ENCODE peak calls at places on chromosomes 4 and X, in nine cellular contexts. One of them, this sample, is unnamed.

GRCh38 chrX:129654652-129655546 is at the start of gene APLN:
- DNase-seq in body of pancreas: peak
- DNase-seq in stimulated activated CD8-positive, alpha-beta memory T cell treated with anti-CD3 and anti-CD28 coated beads, Interleukin-4, amount 100 ng/mL, for 24 hours: no peak
- DNase-seq in central memory CD4-positive, alpha-beta T cell: no peak
- DNase-seq in activated T-cell treated with anti-CD3 and anti-CD28 coated beads, Interleukin-2, amount 50 U/mL, for 4 hours: no peak
- DNase-seq in lung microvascular endothelial cell: peak
- DNase-seq in brain microvascular endothelial cell: no peak
- DNase-seq in retinal pigment epithelial cell: no peak
- DNase-seq in stromal cell of bone marrow: no peak
- DNase-seq in this sample: no peak

GRCh38 chr4:128341634-128342033 is 54.0 kb upstream of the PGRMC2 start:
- DNase-seq in body of pancreas: no peak
- DNase-seq in stimulated activated CD8-positive, alpha-beta memory T cell treated with anti-CD3 and anti-CD28 coated beads, Interleukin-4, amount 100 ng/mL, for 24 hours: no peak
- DNase-seq in central memory CD4-positive, alpha-beta T cell: no peak
- DNase-seq in activated T-cell treated with anti-CD3 and anti-CD28 coated beads, Interleukin-2, amount 50 U/mL, for 4 hours: no peak
- DNase-seq in lung microvascular endothelial cell: no peak
- DNase-seq in brain microvascular endothelial cell: no peak
- DNase-seq in retinal pigment epithelial cell: no peak
- DNase-seq in stromal cell of bone marrow: no peak
- DNase-seq in this sample: no peak

GRCh38 chr4:146192060-146192459 is 16.5 kb downstream of the LSM6 start:
- DNase-seq in body of pancreas: peak
- DNase-seq in stimulated activated CD8-positive, alpha-beta memory T cell treated with anti-CD3 and anti-CD28 coated beads, Interleukin-4, amount 100 ng/mL, for 24 hours: no peak
- DNase-seq in central memory CD4-positive, alpha-beta T cell: no peak
- DNase-seq in activated T-cell treated with anti-CD3 and anti-CD28 coated beads, Interleukin-2, amount 50 U/mL, for 4 hours: no peak
- DNase-seq in lung microvascular endothelial cell: no peak
- DNase-seq in brain microvascular endothelial cell: no peak
- DNase-seq in retinal pigment epithelial cell: no peak
- DNase-seq in stromal cell of bone marrow: no peak
- DNase-seq in this sample: no peak

GRCh38 chrX:2819345-2820130 is 9.2 kb upstream of the GYG2 start:
- DNase-seq in body of pancreas: no peak
- DNase-seq in stimulated activated CD8-positive, alpha-beta memory T cell treated with anti-CD3 and anti-CD28 coated beads, Interleukin-4, amount 100 ng/mL, for 24 hours: no peak
- DNase-seq in central memory CD4-positive, alpha-beta T cell: no peak
- DNase-seq in activated T-cell treated with anti-CD3 and anti-CD28 coated beads, Interleukin-2, amount 50 U/mL, for 4 hours: no peak
- DNase-seq in lung microvascular endothelial cell: peak
- DNase-seq in brain microvascular endothelial cell: no peak
- DNase-seq in retinal pigment epithelial cell: no peak
- DNase-seq in stromal cell of bone marrow: no peak
- DNase-seq in this sample: peak

GRCh38 chr4:173436149-173436579 is 37.2 kb upstream of the SCRG1 start:
- DNase-seq in body of pancreas: no peak
- DNase-seq in stimulated activated CD8-positive, alpha-beta memory T cell treated with anti-CD3 and anti-CD28 coated beads, Interleukin-4, amount 100 ng/mL, for 24 hours: no peak
- DNase-seq in central memory CD4-positive, alpha-beta T cell: no peak
- DNase-seq in activated T-cell treated with anti-CD3 and anti-CD28 coated beads, Interleukin-2, amount 50 U/mL, for 4 hours: no peak
- DNase-seq in lung microvascular endothelial cell: no peak
- DNase-seq in brain microvascular endothelial cell: peak
- DNase-seq in retinal pigment epithelial cell: no peak
- DNase-seq in stromal cell of bone marrow: peak
- DNase-seq in this sample: no peak

GRCh38 chrX:23656684-23657083 is 10.6 kb upstream of the PRDX4 start:
- DNase-seq in body of pancreas: no peak
- DNase-seq in stimulated activated CD8-positive, alpha-beta memory T cell treated with anti-CD3 and anti-CD28 coated beads, Interleukin-4, amount 100 ng/mL, for 24 hours: no peak
- DNase-seq in central memory CD4-positive, alpha-beta T cell: no peak
- DNase-seq in activated T-cell treated with anti-CD3 and anti-CD28 coated beads, Interleukin-2, amount 50 U/mL, for 4 hours: no peak
- DNase-seq in lung microvascular endothelial cell: no peak
- DNase-seq in brain microvascular endothelial cell: no peak
- DNase-seq in retinal pigment epithelial cell: no peak
- DNase-seq in stromal cell of bone marrow: no peak
- DNase-seq in this sample: no peak

GRCh38 chr4:167452922-167453321 is 218.6 kb upstream of the SPOCK3 start:
- DNase-seq in body of pancreas: no peak
- DNase-seq in stimulated activated CD8-positive, alpha-beta memory T cell treated with anti-CD3 and anti-CD28 coated beads, Interleukin-4, amount 100 ng/mL, for 24 hours: no peak
- DNase-seq in central memory CD4-positive, alpha-beta T cell: no peak
- DNase-seq in activated T-cell treated with anti-CD3 and anti-CD28 coated beads, Interleukin-2, amount 50 U/mL, for 4 hours: no peak
- DNase-seq in lung microvascular endothelial cell: no peak
- DNase-seq in brain microvascular endothelial cell: no peak
- DNase-seq in retinal pigment epithelial cell: no peak
- DNase-seq in stromal cell of bone marrow: no peak
- DNase-seq in this sample: no peak

GRCh38 chrX:105653891-105654290 is 168.4 kb upstream of the NRK start:
- DNase-seq in body of pancreas: no peak
- DNase-seq in stimulated activated CD8-positive, alpha-beta memory T cell treated with anti-CD3 and anti-CD28 coated beads, Interleukin-4, amount 100 ng/mL, for 24 hours: no peak
- DNase-seq in central memory CD4-positive, alpha-beta T cell: no peak
- DNase-seq in activated T-cell treated with anti-CD3 and anti-CD28 coated beads, Interleukin-2, amount 50 U/mL, for 4 hours: no peak
- DNase-seq in lung microvascular endothelial cell: no peak
- DNase-seq in brain microvascular endothelial cell: peak
- DNase-seq in retinal pigment epithelial cell: no peak
- DNase-seq in stromal cell of bone marrow: no peak
- DNase-seq in this sample: no peak

GRCh38 chr4:66351761-66352160 is 681.5 kb upstream of the EPHA5 start:
- DNase-seq in body of pancreas: no peak
- DNase-seq in stimulated activated CD8-positive, alpha-beta memory T cell treated with anti-CD3 and anti-CD28 coated beads, Interleukin-4, amount 100 ng/mL, for 24 hours: no peak
- DNase-seq in central memory CD4-positive, alpha-beta T cell: no peak
- DNase-seq in activated T-cell treated with anti-CD3 and anti-CD28 coated beads, Interleukin-2, amount 50 U/mL, for 4 hours: no peak
- DNase-seq in lung microvascular endothelial cell: no peak
- DNase-seq in brain microvascular endothelial cell: no peak
- DNase-seq in retinal pigment epithelial cell: no peak
- DNase-seq in stromal cell of bone marrow: no peak
- DNase-seq in this sample: no peak

GRCh38 chrX:1400731-1401471 is 9.0 kb upstream of the SLC25A6 start:
- DNase-seq in body of pancreas: no peak
- DNase-seq in stimulated activated CD8-positive, alpha-beta memory T cell treated with anti-CD3 and anti-CD28 coated beads, Interleukin-4, amount 100 ng/mL, for 24 hours: no peak
- DNase-seq in central memory CD4-positive, alpha-beta T cell: no peak
- DNase-seq in activated T-cell treated with anti-CD3 and anti-CD28 coated beads, Interleukin-2, amount 50 U/mL, for 4 hours: no peak
- DNase-seq in lung microvascular endothelial cell: no peak
- DNase-seq in brain microvascular endothelial cell: no peak
- DNase-seq in retinal pigment epithelial cell: no peak
- DNase-seq in stromal cell of bone marrow: no peak
- DNase-seq in this sample: no peak

GRCh38 chr4:164716901-164717300 is 37.0 kb upstream of the SMIM31 start:
- DNase-seq in body of pancreas: no peak
- DNase-seq in stimulated activated CD8-positive, alpha-beta memory T cell treated with anti-CD3 and anti-CD28 coated beads, Interleukin-4, amount 100 ng/mL, for 24 hours: no peak
- DNase-seq in central memory CD4-positive, alpha-beta T cell: no peak
- DNase-seq in activated T-cell treated with anti-CD3 and anti-CD28 coated beads, Interleukin-2, amount 50 U/mL, for 4 hours: no peak
- DNase-seq in lung microvascular endothelial cell: no peak
- DNase-seq in brain microvascular endothelial cell: no peak
- DNase-seq in retinal pigment epithelial cell: no peak
- DNase-seq in stromal cell of bone marrow: no peak
- DNase-seq in this sample: no peak

This sample was measured in NCI-H460.